ENCODE peak calls at places on chromosomes 2 and 18, in five cellular contexts. J is HL-60; Z is AG08396; Q is stimulated activated CD4-positive, alpha-beta T cell treated with anti-CD3 and anti-CD28 coated beads, Interleukin-15, amount 100 ng/mL, for 1 hour; R is activated CD4-positive, alpha-beta T cell treated with anti-CD3 and anti-CD28 coated beads, Interleukin-2, amount 50 U/mL, for 1 hour. V is an unnamed sample.
A peak's percentile ranks its signal among the peaks of the same experiment; 100 is the strongest.

GRCh38 chr2:45505138-45505537 is 105.9 kb downstream of the SRBD1 start:
- DNase-seq in J (no peak), Z (no peak), Q (no peak), R (no peak), V (no peak)

GRCh38 chr2:101360229-101360628 is 27.1 kb downstream of the CREG2 start:
- DNase-seq in J (no peak), Z (no peak), Q (no peak), R (no peak), V (no peak)

GRCh38 chr2:71743995-71744675 is 290.8 kb downstream of the DYSF start:
- DNase-seq in J (no peak), Z (no peak), Q (no peak), R (no peak), V (no peak)

GRCh38 chr2:222424281-222424728 is at the start of gene SGPP2:
- DNase-seq in J (no peak), Z (no peak), Q (no peak), R (peak; percentile 9), V (peak; percentile 16)

GRCh38 chr2:128465246-128466170 is 146.8 kb upstream of the HS6ST1 start:
- DNase-seq in J (no peak), Z (no peak), Q (no peak), R (no peak), V (no peak)

GRCh38 chr2:134268265-134268664 is 14.4 kb downstream of the MGAT5 start:
- DNase-seq in J (no peak), Z (no peak), Q (no peak), R (no peak), V (no peak)

GRCh38 chr2:7127687-7128086 is 210.5 kb downstream of the RNF144A start:
- DNase-seq in J (no peak), Z (no peak), Q (no peak), R (no peak), V (no peak)

GRCh38 chr2:129587426-129588064 is 391.9 kb upstream of the RAB6C start:
- DNase-seq in J (no peak), Z (no peak), Q (no peak), R (no peak), V (no peak)

GRCh38 chr18:22391571-22392359 is 25.9 kb downstream of the CTAGE1 start:
- DNase-seq in J (no peak), Z (peak; percentile 55), Q (no peak), R (peak; percentile 15), V (no peak)